ENCODE peak calls at places on chromosomes 12 and 14, in six cellular contexts. I, U, B, F, L and D are unnamed samples.

GRCh38 chr14:33525626-33526025 is 425.2 kb downstream of the EGLN3 start:
- DNase-seq in I (no peak), U (no peak), B (no peak), F (no peak), L (no peak), D (no peak)

GRCh38 chr12:117818400-117818799 is 150.4 kb downstream of the KSR2 start:
- DNase-seq in I (no peak), U (no peak), B (no peak), F (no peak), L (no peak), D (no peak)

GRCh38 chr12:51888316-51889215 is 663 bp downstream of the ANKRD33 start:
- DNase-seq in I (no peak), U (no peak), B (no peak), F (no peak), L (no peak), D (no peak)

GRCh38 chr12:95286713-95287112 is 69.1 kb downstream of the VEZT start:
- DNase-seq in I (no peak), U (no peak), B (no peak), F (no peak), L (no peak), D (no peak)

GRCh38 chr12:10957741-10958140 is 18.7 kb upstream of the TAS2R14 start:
- DNase-seq in I (no peak), U (no peak), B (no peak), F (no peak), L (no peak), D (no peak)

GRCh38 chr12:116517431-116518045 is 41.6 kb upstream of the MAP1LC3B2 start:
- DNase-seq in I (no peak), U (no peak), B (no peak), F (no peak), L (no peak), D (no peak)

GRCh38 chr12:116534341-116535121 is 24.6 kb upstream of the MAP1LC3B2 start:
- DNase-seq in I (no peak), U (peak; percentile 38), B (peak; percentile 33), F (no peak), L (no peak), D (peak; percentile 37)

GRCh38 chr14:49315570-49315969 is 270.6 kb downstream of the RPS29 start:
- DNase-seq in I (no peak), U (no peak), B (no peak), F (no peak), L (no peak), D (no peak)

GRCh38 chr12:123741937-123742572 is 20.0 kb upstream of the DNAH10 start:
- DNase-seq in I (no peak), U (no peak), B (no peak), F (no peak), L (no peak), D (no peak)

GRCh38 chr12:80937391-80938238 is at the start of gene LIN7A:
- DNase-seq in I (no peak), U (peak; percentile 43), B (no peak), F (no peak), L (peak; percentile 27), D (peak; percentile 22)

GRCh38 chr14:88901199-88901588 is 76.7 kb downstream of the TTC8 start:
- DNase-seq in I (no peak), U (no peak), B (no peak), F (no peak), L (no peak), D (no peak)

GRCh38 chr12:57830393-57830792 is 11.9 kb upstream of the AVIL start:
- DNase-seq in I (no peak), U (no peak), B (no peak), F (no peak), L (no peak), D (no peak)

GRCh38 chr14:102810523-102810922 is 33.3 kb downstream of the TRAF3 start:
- DNase-seq in I (no peak), U (no peak), B (no peak), F (no peak), L (no peak), D (no peak)

GRCh38 chr12:106753526-106753925 is 21.0 kb upstream of the RIC8B start:
- DNase-seq in I (peak; percentile 48), U (no peak), B (no peak), F (peak; percentile 5), L (peak; percentile 31), D (no peak)

GRCh38 chr14:80996049-80996901 is 40.9 kb downstream of the TSHR start:
- DNase-seq in I (peak; percentile 25), U (peak; percentile 31), B (no peak), F (no peak), L (no peak), D (peak; percentile 79)

GRCh38 chr14:65502676-65503124 is 90.2 kb downstream of the FUT8 start:
- DNase-seq in I (no peak), U (no peak), B (no peak), F (no peak), L (no peak), D (no peak)

GRCh38 chr12:104090685-104091084 is 26.4 kb downstream of the HCFC2 start:
- DNase-seq in I (no peak), U (no peak), B (no peak), F (no peak), L (no peak), D (no peak)

GRCh38 chr14:52103416-52103815 is 34.6 kb upstream of the NID2 start:
- DNase-seq in I (no peak), U (no peak), B (no peak), F (no peak), L (no peak), D (no peak)

GRCh38 chr14:100832311-100832960 is 6.5 kb downstream of the MEG3 start:
- DNase-seq in I (no peak), U (peak; percentile 33), B (no peak), F (no peak), L (no peak), D (no peak)

GRCh38 chr12:45969084-45969483 is 21.3 kb downstream of the SCAF11 start:
- DNase-seq in I (no peak), U (no peak), B (no peak), F (no peak), L (no peak), D (no peak)

GRCh38 chr12:45962553-45963325 is 27.6 kb downstream of the SCAF11 start:
- DNase-seq in I (no peak), U (no peak), B (no peak), F (no peak), L (no peak), D (no peak)

DNA sequence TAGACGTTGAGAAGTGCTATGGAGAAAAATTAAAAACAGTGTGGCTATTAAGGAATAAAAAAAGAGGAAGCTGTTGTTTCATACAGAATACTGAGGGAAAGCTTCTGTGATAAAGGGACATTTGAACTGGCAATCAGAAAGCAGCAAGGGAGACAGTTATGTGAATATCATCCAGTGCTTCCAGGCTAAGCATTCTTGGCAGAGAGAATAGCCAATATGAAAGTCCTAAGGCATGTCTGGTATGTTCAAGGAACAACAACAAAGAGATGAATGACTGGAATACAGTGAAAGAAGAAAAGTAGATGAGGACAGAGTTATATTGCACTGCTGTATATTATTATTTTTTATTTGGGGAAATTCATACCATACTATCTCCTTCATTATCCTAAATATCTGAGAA is 23.9 kb downstream of the SCAF11 start:
- DNase-seq in I (no peak), U (no peak), B (no peak), F (no peak), L (no peak), D (no peak)
- TF ChIP-seq POLR2A in I (no peak), U (no peak), B (no peak), F (no peak), L (no peak), D (no peak)

GRCh38 chr12:97568336-97569180 is 106.0 kb downstream of the RMST start:
- DNase-seq in I (no peak), U (no peak), B (peak; percentile 37), F (no peak), L (peak; percentile 53), D (no peak)
- TF ChIP-seq POLR2A in I (no peak), U (no peak), B (no peak), F (no peak), L (no peak), D (no peak)

GRCh38 chr14:91060472-91061308 is at the start of gene RPS6KA5:
- DNase-seq in I (peak; percentile 82), U (peak; percentile 100), B (peak; percentile 100), F (peak; percentile 99), L (peak; percentile 100), D (peak; percentile 100)
- TF ChIP-seq POLR2A in I (peak; percentile 34), U (peak; percentile 95), B (peak; percentile 90), F (peak; percentile 95), L (peak; percentile 88), D (peak; percentile 76)

GRCh38 chr12:110821917-110822316 is 24.9 kb upstream of the CCDC63 start:
- DNase-seq in I (no peak), U (no peak), B (no peak), F (no peak), L (no peak), D (no peak)
- TF ChIP-seq POLR2A in I (no peak), U (no peak), B (no peak), F (no peak), L (no peak), D (no peak)

GRCh38 chr12:120317258-120318105 is 10.1 kb downstream of the PLA2G1B start:
- DNase-seq in I (peak; percentile 94), U (peak; percentile 100), B (peak; percentile 100), F (peak; percentile 99), L (peak; percentile 99), D (peak; percentile 100)
- TF ChIP-seq POLR2A in I (peak; percentile 86), U (peak; percentile 95), B (peak; percentile 87), F (peak; percentile 90), L (peak; percentile 87), D (peak; percentile 94)